ENCODE peak calls at places on chromosomes 13 and 19, in six cellular contexts. A is ACHN, J is GM10248, C is NCI-H774, L is ELR, U is RWPE1. X is an unnamed sample.

GRCh38 chr19:19417618-19418270 is 12.3 kb downstream of the GATAD2A start:
- DNase-seq in A (no peak), J (no peak), C (no peak), L (no peak), U (no peak), X (no peak)

GRCh38 chr19:2523630-2524311 is 47.8 kb downstream of the GADD45B start:
- DNase-seq in A (peak), J (no peak), C (no peak), L (peak), U (no peak), X (peak)

GRCh38 chr13:110643324-110643723 is 28.0 kb downstream of the NAXD start:
- DNase-seq in A (no peak), J (no peak), C (no peak), L (no peak), U (no peak), X (no peak)

GRCh38 chr13:31282741-31283455 is 83.1 kb downstream of the B3GLCT start:
- DNase-seq in A (no peak), J (no peak), C (no peak), L (no peak), U (no peak), X (no peak)

GRCh38 chr19:46919324-46919723 is 58.5 kb downstream of the ARHGAP35 start:
- DNase-seq in A (peak), J (no peak), C (no peak), L (peak), U (no peak), X (no peak)

GRCh38 chr13:52851153-52851962 is 2.9 kb upstream of the PCDH8 start:
- DNase-seq in A (no peak), J (peak), C (no peak), L (peak), U (peak), X (peak)

GRCh38 chr13:25375727-25376358 is 4.1 kb downstream of the ATP8A2 start:
- DNase-seq in A (peak), J (peak), C (no peak), L (peak), U (peak), X (peak)

GRCh38 chr13:26051231-26052135 is at the start of gene SHISA2:
- DNase-seq in A (peak), J (peak), C (peak), L (peak), U (peak), X (peak)

GRCh38 chr13:114285166-114285808 is 3.9 kb downstream of the UPF3A start:
- DNase-seq in A (no peak), J (no peak), C (no peak), L (peak), U (peak), X (no peak)

GRCh38 chr19:30666301-30666803 is 294.2 kb downstream of the ZNF536 start:
- DNase-seq in A (peak), J (peak), C (no peak), L (peak), U (peak), X (peak)

GRCh38 chr13:64675256-64675892 is 2554.8 kb downstream of the PCDH9 start:
- DNase-seq in A (no peak), J (no peak), C (no peak), L (peak), U (peak), X (no peak)

GRCh38 chr19:50669319-50670101 is 20.3 kb downstream of the C19orf81 start:
- DNase-seq in A (peak), J (peak), C (no peak), L (peak), U (peak), X (peak)

GRCh38 chr19:43662487-43662886 is 7.5 kb downstream of the PLAUR start:
- DNase-seq in A (peak), J (no peak), C (no peak), L (peak), U (no peak), X (no peak)

X was measured in AG08396.